ENCODE peak calls at places on chromosomes 12 and 14, in seven cellular contexts. One of them, this sample, is unnamed.
A peak's percentile ranks its signal among the peaks of the same experiment; 100 is the strongest.

GRCh38 chr12:105278043-105278697 is 42.2 kb upstream of the APPL2 start:
- DNase-seq in stimulated activated CD4-positive, alpha-beta T cell treated with anti-CD3 and anti-CD28 coated beads, Interleukin-2, amount 100 ng/mL, for 48 hours: no peak
- DNase-seq in NCI-H345: no peak
- DNase-seq in activated T-helper 1 cell treated with Interleukin-2 at 50 U/mL for 16 hours: no peak
- DNase-seq in glomerular endothelial cell: no peak
- DNase-seq in ELR: peak; percentile 54
- DNase-seq in activated naive CD8-positive, alpha-beta T cell treated with anti-CD3 and anti-CD28 coated beads for 36 hours: no peak
- DNase-seq in this sample: no peak

GRCh38 chr14:56808314-56809201 is 1.7 kb downstream of the OTX2 start:
- DNase-seq in stimulated activated CD4-positive, alpha-beta T cell treated with anti-CD3 and anti-CD28 coated beads, Interleukin-2, amount 100 ng/mL, for 48 hours: no peak
- DNase-seq in NCI-H345: no peak
- DNase-seq in activated T-helper 1 cell treated with Interleukin-2 at 50 U/mL for 16 hours: no peak
- DNase-seq in glomerular endothelial cell: no peak
- DNase-seq in ELR: no peak
- DNase-seq in activated naive CD8-positive, alpha-beta T cell treated with anti-CD3 and anti-CD28 coated beads for 36 hours: no peak
- DNase-seq in this sample: no peak

GRCh38 chr12:78562358-78563205 is 302.0 kb upstream of the SYT1 start:
- DNase-seq in stimulated activated CD4-positive, alpha-beta T cell treated with anti-CD3 and anti-CD28 coated beads, Interleukin-2, amount 100 ng/mL, for 48 hours: no peak
- DNase-seq in NCI-H345: peak; percentile 30
- DNase-seq in activated T-helper 1 cell treated with Interleukin-2 at 50 U/mL for 16 hours: no peak
- DNase-seq in glomerular endothelial cell: peak; percentile 33
- DNase-seq in ELR: peak; percentile 55
- DNase-seq in activated naive CD8-positive, alpha-beta T cell treated with anti-CD3 and anti-CD28 coated beads for 36 hours: no peak
- DNase-seq in this sample: peak; percentile 51

GRCh38 chr12:49552014-49552413 is 13.2 kb downstream of the KCNH3 start:
- DNase-seq in stimulated activated CD4-positive, alpha-beta T cell treated with anti-CD3 and anti-CD28 coated beads, Interleukin-2, amount 100 ng/mL, for 48 hours: no peak
- DNase-seq in NCI-H345: no peak
- DNase-seq in activated T-helper 1 cell treated with Interleukin-2 at 50 U/mL for 16 hours: no peak
- DNase-seq in glomerular endothelial cell: no peak
- DNase-seq in ELR: no peak
- DNase-seq in activated naive CD8-positive, alpha-beta T cell treated with anti-CD3 and anti-CD28 coated beads for 36 hours: no peak
- DNase-seq in this sample: no peak

GRCh38 chr14:67541448-67542387 is 8.6 kb downstream of the PLEKHH1 start:
- DNase-seq in stimulated activated CD4-positive, alpha-beta T cell treated with anti-CD3 and anti-CD28 coated beads, Interleukin-2, amount 100 ng/mL, for 48 hours: peak; percentile 19
- DNase-seq in NCI-H345: no peak
- DNase-seq in activated T-helper 1 cell treated with Interleukin-2 at 50 U/mL for 16 hours: no peak
- DNase-seq in glomerular endothelial cell: no peak
- DNase-seq in ELR: no peak
- DNase-seq in activated naive CD8-positive, alpha-beta T cell treated with anti-CD3 and anti-CD28 coated beads for 36 hours: no peak
- DNase-seq in this sample: no peak

GRCh38 chr12:76073561-76073960 is 10.9 kb downstream of the NAP1L1 start:
- DNase-seq in stimulated activated CD4-positive, alpha-beta T cell treated with anti-CD3 and anti-CD28 coated beads, Interleukin-2, amount 100 ng/mL, for 48 hours: no peak
- DNase-seq in NCI-H345: no peak
- DNase-seq in activated T-helper 1 cell treated with Interleukin-2 at 50 U/mL for 16 hours: no peak
- DNase-seq in glomerular endothelial cell: no peak
- DNase-seq in ELR: no peak
- DNase-seq in activated naive CD8-positive, alpha-beta T cell treated with anti-CD3 and anti-CD28 coated beads for 36 hours: no peak
- DNase-seq in this sample: no peak

GRCh38 chr12:77947326-77947725 is 116.6 kb downstream of the NAV3 start:
- DNase-seq in stimulated activated CD4-positive, alpha-beta T cell treated with anti-CD3 and anti-CD28 coated beads, Interleukin-2, amount 100 ng/mL, for 48 hours: no peak
- DNase-seq in NCI-H345: no peak
- DNase-seq in activated T-helper 1 cell treated with Interleukin-2 at 50 U/mL for 16 hours: no peak
- DNase-seq in glomerular endothelial cell: no peak
- DNase-seq in ELR: peak; percentile 73
- DNase-seq in activated naive CD8-positive, alpha-beta T cell treated with anti-CD3 and anti-CD28 coated beads for 36 hours: no peak
- DNase-seq in this sample: no peak

GRCh38 chr12:7123806-7124519 is 4.7 kb downstream of the RBP5 start:
- DNase-seq in stimulated activated CD4-positive, alpha-beta T cell treated with anti-CD3 and anti-CD28 coated beads, Interleukin-2, amount 100 ng/mL, for 48 hours: no peak
- DNase-seq in NCI-H345: no peak
- DNase-seq in activated T-helper 1 cell treated with Interleukin-2 at 50 U/mL for 16 hours: no peak
- DNase-seq in glomerular endothelial cell: peak; percentile 23
- DNase-seq in ELR: no peak
- DNase-seq in activated naive CD8-positive, alpha-beta T cell treated with anti-CD3 and anti-CD28 coated beads for 36 hours: no peak
- DNase-seq in this sample: no peak

GRCh38 chr12:80702889-80703605 is 4.4 kb upstream of the MYF6 start:
- DNase-seq in stimulated activated CD4-positive, alpha-beta T cell treated with anti-CD3 and anti-CD28 coated beads, Interleukin-2, amount 100 ng/mL, for 48 hours: no peak
- DNase-seq in NCI-H345: no peak
- DNase-seq in activated T-helper 1 cell treated with Interleukin-2 at 50 U/mL for 16 hours: no peak
- DNase-seq in glomerular endothelial cell: no peak
- DNase-seq in ELR: peak; percentile 72
- DNase-seq in activated naive CD8-positive, alpha-beta T cell treated with anti-CD3 and anti-CD28 coated beads for 36 hours: no peak
- DNase-seq in this sample: peak; percentile 16

GRCh38 chr12:57477710-57478681 is 1.7 kb downstream of the ARHGAP9 start:
- DNase-seq in stimulated activated CD4-positive, alpha-beta T cell treated with anti-CD3 and anti-CD28 coated beads, Interleukin-2, amount 100 ng/mL, for 48 hours: no peak
- DNase-seq in NCI-H345: no peak
- DNase-seq in activated T-helper 1 cell treated with Interleukin-2 at 50 U/mL for 16 hours: peak; percentile 35
- DNase-seq in glomerular endothelial cell: no peak
- DNase-seq in ELR: peak; percentile 39
- DNase-seq in activated naive CD8-positive, alpha-beta T cell treated with anti-CD3 and anti-CD28 coated beads for 36 hours: peak; percentile 54
- DNase-seq in this sample: no peak

GRCh38 chr14:35821546-35822411 is 4.4 kb upstream of the BRMS1L start:
- DNase-seq in stimulated activated CD4-positive, alpha-beta T cell treated with anti-CD3 and anti-CD28 coated beads, Interleukin-2, amount 100 ng/mL, for 48 hours: peak; percentile 15
- DNase-seq in NCI-H345: peak; percentile 25
- DNase-seq in activated T-helper 1 cell treated with Interleukin-2 at 50 U/mL for 16 hours: no peak
- DNase-seq in glomerular endothelial cell: no peak
- DNase-seq in ELR: peak; percentile 62
- DNase-seq in activated naive CD8-positive, alpha-beta T cell treated with anti-CD3 and anti-CD28 coated beads for 36 hours: no peak
- DNase-seq in this sample: no peak

GRCh38 chr12:62190921-62191746 is 69.1 kb upstream of the USP15 start:
- DNase-seq in stimulated activated CD4-positive, alpha-beta T cell treated with anti-CD3 and anti-CD28 coated beads, Interleukin-2, amount 100 ng/mL, for 48 hours: no peak
- DNase-seq in NCI-H345: no peak
- DNase-seq in activated T-helper 1 cell treated with Interleukin-2 at 50 U/mL for 16 hours: no peak
- DNase-seq in glomerular endothelial cell: no peak
- DNase-seq in ELR: no peak
- DNase-seq in activated naive CD8-positive, alpha-beta T cell treated with anti-CD3 and anti-CD28 coated beads for 36 hours: peak; percentile 22
- DNase-seq in this sample: no peak

GRCh38 chr14:66120402-66120801 is 365.8 kb upstream of the CCDC196 start:
- DNase-seq in stimulated activated CD4-positive, alpha-beta T cell treated with anti-CD3 and anti-CD28 coated beads, Interleukin-2, amount 100 ng/mL, for 48 hours: no peak
- DNase-seq in NCI-H345: no peak
- DNase-seq in activated T-helper 1 cell treated with Interleukin-2 at 50 U/mL for 16 hours: no peak
- DNase-seq in glomerular endothelial cell: no peak
- DNase-seq in ELR: no peak
- DNase-seq in activated naive CD8-positive, alpha-beta T cell treated with anti-CD3 and anti-CD28 coated beads for 36 hours: no peak
- DNase-seq in this sample: no peak

GRCh38 chr12:2145433-2145832 is 92.6 kb downstream of the CACNA1C start:
- DNase-seq in stimulated activated CD4-positive, alpha-beta T cell treated with anti-CD3 and anti-CD28 coated beads, Interleukin-2, amount 100 ng/mL, for 48 hours: no peak
- DNase-seq in NCI-H345: no peak
- DNase-seq in activated T-helper 1 cell treated with Interleukin-2 at 50 U/mL for 16 hours: no peak
- DNase-seq in glomerular endothelial cell: no peak
- DNase-seq in ELR: no peak
- DNase-seq in activated naive CD8-positive, alpha-beta T cell treated with anti-CD3 and anti-CD28 coated beads for 36 hours: no peak
- DNase-seq in this sample: no peak

GRCh38 chr12:89690925-89691324 is 17.7 kb downstream of the ATP2B1 start:
- DNase-seq in stimulated activated CD4-positive, alpha-beta T cell treated with anti-CD3 and anti-CD28 coated beads, Interleukin-2, amount 100 ng/mL, for 48 hours: no peak
- DNase-seq in NCI-H345: no peak
- DNase-seq in activated T-helper 1 cell treated with Interleukin-2 at 50 U/mL for 16 hours: no peak
- DNase-seq in glomerular endothelial cell: no peak
- DNase-seq in ELR: peak; percentile 23
- DNase-seq in activated naive CD8-positive, alpha-beta T cell treated with anti-CD3 and anti-CD28 coated beads for 36 hours: no peak
- DNase-seq in this sample: no peak

GRCh38 chr14:103091041-103091882 is 3.3 kb upstream of the EXOC3L4 start:
- DNase-seq in stimulated activated CD4-positive, alpha-beta T cell treated with anti-CD3 and anti-CD28 coated beads, Interleukin-2, amount 100 ng/mL, for 48 hours: peak; percentile 68
- DNase-seq in NCI-H345: no peak
- DNase-seq in activated T-helper 1 cell treated with Interleukin-2 at 50 U/mL for 16 hours: peak; percentile 64
- DNase-seq in glomerular endothelial cell: no peak
- DNase-seq in ELR: peak; percentile 66
- DNase-seq in activated naive CD8-positive, alpha-beta T cell treated with anti-CD3 and anti-CD28 coated beads for 36 hours: peak; percentile 78
- DNase-seq in this sample: no peak

GRCh38 chr12:53652366-53652765 is 23.5 kb downstream of the ATP5MC2 start:
- DNase-seq in stimulated activated CD4-positive, alpha-beta T cell treated with anti-CD3 and anti-CD28 coated beads, Interleukin-2, amount 100 ng/mL, for 48 hours: no peak
- DNase-seq in NCI-H345: no peak
- DNase-seq in activated T-helper 1 cell treated with Interleukin-2 at 50 U/mL for 16 hours: no peak
- DNase-seq in glomerular endothelial cell: no peak
- DNase-seq in ELR: no peak
- DNase-seq in activated naive CD8-positive, alpha-beta T cell treated with anti-CD3 and anti-CD28 coated beads for 36 hours: no peak
- DNase-seq in this sample: no peak

GRCh38 chr12:17371491-17372290 is 718.3 kb downstream of the RERGL start:
- DNase-seq in stimulated activated CD4-positive, alpha-beta T cell treated with anti-CD3 and anti-CD28 coated beads, Interleukin-2, amount 100 ng/mL, for 48 hours: no peak
- DNase-seq in NCI-H345: no peak
- DNase-seq in activated T-helper 1 cell treated with Interleukin-2 at 50 U/mL for 16 hours: no peak
- DNase-seq in glomerular endothelial cell: no peak
- DNase-seq in ELR: no peak
- DNase-seq in activated naive CD8-positive, alpha-beta T cell treated with anti-CD3 and anti-CD28 coated beads for 36 hours: no peak
- DNase-seq in this sample: no peak

GRCh38 chr12:70692681-70693288 is 55.6 kb upstream of the PTPRB start:
- DNase-seq in stimulated activated CD4-positive, alpha-beta T cell treated with anti-CD3 and anti-CD28 coated beads, Interleukin-2, amount 100 ng/mL, for 48 hours: no peak
- DNase-seq in NCI-H345: no peak
- DNase-seq in activated T-helper 1 cell treated with Interleukin-2 at 50 U/mL for 16 hours: no peak
- DNase-seq in glomerular endothelial cell: peak; percentile 31
- DNase-seq in ELR: peak; percentile 70
- DNase-seq in activated naive CD8-positive, alpha-beta T cell treated with anti-CD3 and anti-CD28 coated beads for 36 hours: no peak
- DNase-seq in this sample: no peak

GRCh38 chr12:2894961-2895360 is 4.3 kb downstream of the TULP3 start:
- DNase-seq in stimulated activated CD4-positive, alpha-beta T cell treated with anti-CD3 and anti-CD28 coated beads, Interleukin-2, amount 100 ng/mL, for 48 hours: no peak
- DNase-seq in NCI-H345: no peak
- DNase-seq in activated T-helper 1 cell treated with Interleukin-2 at 50 U/mL for 16 hours: no peak
- DNase-seq in glomerular endothelial cell: no peak
- DNase-seq in ELR: no peak
- DNase-seq in activated naive CD8-positive, alpha-beta T cell treated with anti-CD3 and anti-CD28 coated beads for 36 hours: no peak
- DNase-seq in this sample: no peak

This sample was measured in NCI-H1105 treated with DMSO at 0.1 percent for 48 hours.